ENCODE peak calls at places on chromosomes 16 and 17, in seven cellular contexts. F is stimulated activated CD4-positive, alpha-beta T cell treated with anti-CD3 and anti-CD28 coated beads, TNF-alpha, amount 100 ng/mL, for 48 hours; J is fibroblast of pulmonary artery; Z is NCI-H1105 treated with DMSO at 0.1 percent for 48 hours; I is thyroid gland; B is glutamatergic neuron; Y is ELR. X is an unnamed sample.

GRCh38 chr16:20851601-20852000 is 45.3 kb downstream of the REXO5 start:
- DNase-seq in F (no peak), J (peak; percentile 99), Z (no peak), I (peak; percentile 88), B (no peak), Y (peak; percentile 68), X (no peak)

GRCh38 chr16:28193530-28194423 is 18.0 kb downstream of the XPO6 start:
- DNase-seq in F (no peak), J (peak; percentile 89), Z (no peak), I (no peak), B (no peak), Y (peak; percentile 93), X (no peak)

GRCh38 chr16:83517398-83517797 is 290.4 kb upstream of the HSBP1 start:
- DNase-seq in F (no peak), J (no peak), Z (no peak), I (no peak), B (no peak), Y (no peak), X (no peak)

GRCh38 chr17:77306790-77307478 is 166.2 kb downstream of the SEC14L1 start:
- DNase-seq in F (no peak), J (no peak), Z (no peak), I (no peak), B (no peak), Y (no peak), X (no peak)

GRCh38 chr16:54281535-54282201 is 4.9 kb downstream of the IRX3 start:
- DNase-seq in F (no peak), J (no peak), Z (no peak), I (peak; percentile 43), B (peak; percentile 26), Y (no peak), X (no peak)

GRCh38 chr17:53527473-53527872 is 295.3 kb upstream of the KIF2B start:
- DNase-seq in F (no peak), J (no peak), Z (no peak), I (no peak), B (no peak), Y (no peak), X (no peak)

GRCh38 chr17:64315032-64315490 is 52.0 kb upstream of the TEX2 start:
- DNase-seq in F (no peak), J (peak; percentile 97), Z (no peak), I (peak; percentile 74), B (no peak), Y (no peak), X (no peak)

GRCh38 chr17:81870978-81871386 is at the start of gene ARHGDIA:
- DNase-seq in F (no peak), J (no peak), Z (no peak), I (no peak), B (no peak), Y (peak; percentile 96), X (no peak)

GRCh38 chr16:56841233-56841632 is 23.8 kb upstream of the SLC12A3 start:
- DNase-seq in F (no peak), J (peak; percentile 22), Z (no peak), I (no peak), B (no peak), Y (no peak), X (no peak)

GRCh38 chr16:2609827-2610470 is 72.1 kb downstream of the PDPK1 start:
- DNase-seq in F (no peak), J (no peak), Z (no peak), I (no peak), B (no peak), Y (no peak), X (no peak)

GRCh38 chr17:42456223-42457106 is 2.2 kb upstream of the ATP6V0A1 start:
- DNase-seq in F (no peak), J (peak; percentile 89), Z (no peak), I (peak; percentile 14), B (no peak), Y (peak; percentile 80), X (no peak)

GRCh38 chr17:31549121-31549524 is 157.6 kb downstream of the RAB11FIP4 start:
- DNase-seq in F (peak; percentile 33), J (no peak), Z (peak; percentile 32), I (no peak), B (no peak), Y (peak; percentile 44), X (no peak)

GRCh38 chr16:54430491-54431030 is 144.0 kb upstream of the IRX3 start:
- DNase-seq in F (no peak), J (peak; percentile 49), Z (no peak), I (no peak), B (no peak), Y (peak; percentile 85), X (no peak)

GRCh38 chr17:32484041-32484461 is 2.7 kb upstream of the CDK5R1 start:
- DNase-seq in F (no peak), J (no peak), Z (no peak), I (no peak), B (no peak), Y (no peak), X (no peak)

GRCh38 chr16:1539720-1540555 is 6.5 kb downstream of the TMEM204 start:
- DNase-seq in F (no peak), J (no peak), Z (no peak), I (no peak), B (peak; percentile 49), Y (no peak), X (no peak)

GRCh38 chr16:15729152-15729551 is 79.1 kb downstream of the NDE1 start:
- DNase-seq in F (no peak), J (no peak), Z (no peak), I (no peak), B (no peak), Y (no peak), X (no peak)

GRCh38 chr17:21452377-21453143 is 76.4 kb downstream of the KCNJ12 start:
- DNase-seq in F (peak; percentile 27), J (peak; percentile 79), Z (no peak), I (peak; percentile 53), B (peak; percentile 72), Y (peak; percentile 67), X (peak; percentile 69)

GRCh38 chr16:55476625-55477533 is 2.1 kb upstream of the MMP2 start:
- DNase-seq in F (no peak), J (no peak), Z (no peak), I (no peak), B (no peak), Y (no peak), X (no peak)

X was measured in H1.